ENCODE peak calls at places on chromosome 14, in eight cellular contexts. E is breast epithelium; H is cardiac fibroblast; M is NCI-H69; D is Daoy; Q is activated CD8-positive, alpha-beta T cell treated with anti-CD3 and anti-CD28 coated beads for 36 hours; N is activated T-cell treated with anti-CD3 and anti-CD28 coated beads, Interleukin-2, amount 50 U/mL, for 4 hours; I is anterior cingulate cortex. A is an unnamed sample.

GRCh38 chr14:99755629-99756603 is 37.3 kb upstream of the EML1 start:
- DNase-seq in E (peak), H (peak), M (no peak), D (peak), Q (no peak), N (no peak), I (peak), A (peak)

GRCh38 chr14:61524211-61524806 is 171.0 kb upstream of the HIF1A start:
- DNase-seq in E (no peak), H (peak), M (peak), D (peak), Q (no peak), N (no peak), I (no peak), A (peak)

GRCh38 chr14:75906680-75907280 is 75.0 kb downstream of the TGFB3 start:
- DNase-seq in E (peak), H (peak), M (peak), D (peak), Q (peak), N (peak), I (peak), A (peak)

GRCh38 chr14:22225526-22226133 is 363.4 kb downstream of the DAD1 start:
- DNase-seq in E (no peak), H (peak), M (no peak), D (no peak), Q (no peak), N (no peak), I (no peak), A (no peak)

GRCh38 chr14:42950363-42950762 is 1343.7 kb downstream of the LRFN5 start:
- DNase-seq in E (no peak), H (no peak), M (no peak), D (no peak), Q (no peak), N (no peak), I (no peak), A (no peak)

GRCh38 chr14:34237098-34237497 is 224.9 kb downstream of the SPTSSA start:
- DNase-seq in E (no peak), H (no peak), M (peak), D (peak), Q (no peak), N (no peak), I (no peak), A (no peak)

GRCh38 chr14:73887116-73887490 is 444 bp downstream of the ZNF410 start:
- DNase-seq in E (peak), H (no peak), M (peak), D (peak), Q (no peak), N (no peak), I (peak), A (no peak)

GRCh38 chr14:75831971-75832370 is 149.8 kb downstream of the TGFB3 start:
- DNase-seq in E (peak), H (peak), M (peak), D (peak), Q (peak), N (no peak), I (no peak), A (no peak)

GRCh38 chr14:60266021-60266937 is 17.3 kb downstream of the PPM1A start:
- DNase-seq in E (no peak), H (peak), M (peak), D (peak), Q (peak), N (no peak), I (no peak), A (no peak)

GRCh38 chr14:75310295-75311059 is 31.8 kb downstream of the FOS start:
- DNase-seq in E (peak), H (peak), M (peak), D (peak), Q (no peak), N (no peak), I (peak), A (peak)

A was measured in stromal cell of bone marrow.